ENCODE peak calls at places on chromosomes 7 and 10, in four cellular contexts. One of them, this sample, is unnamed.
A peak's percentile ranks its signal among the peaks of the same experiment; 100 is the strongest.

GRCh38 chr7:1666251-1666778 is 3.8 kb upstream of the ELFN1 start:
- DNase-seq in stomach: no peak
- DNase-seq in WERI-Rb-1: peak; percentile 16
- DNase-seq in OCI-LY7: no peak
- DNase-seq in this sample: peak; percentile 47

GRCh38 chr7:101952355-101953247 is 135.2 kb downstream of the CUX1 start:
- DNase-seq in stomach: no peak
- DNase-seq in WERI-Rb-1: no peak
- DNase-seq in OCI-LY7: no peak
- DNase-seq in this sample: no peak

GRCh38 chr10:21919117-21919516 is 84.4 kb downstream of the DNAJC1 start:
- DNase-seq in stomach: no peak
- DNase-seq in WERI-Rb-1: no peak
- DNase-seq in OCI-LY7: no peak
- DNase-seq in this sample: no peak

GRCh38 chr10:22710139-22710745 is 4.1 kb downstream of the PIP4K2A start:
- DNase-seq in stomach: no peak
- DNase-seq in WERI-Rb-1: no peak
- DNase-seq in OCI-LY7: no peak
- DNase-seq in this sample: no peak

GRCh38 chr7:780056-780455 is 52.2 kb upstream of the SUN1 start:
- DNase-seq in stomach: no peak
- DNase-seq in WERI-Rb-1: no peak
- DNase-seq in OCI-LY7: no peak
- DNase-seq in this sample: no peak

GRCh38 chr10:116461680-116462079 is 34.0 kb downstream of the PNLIPRP3 start:
- DNase-seq in stomach: no peak
- DNase-seq in WERI-Rb-1: no peak
- DNase-seq in OCI-LY7: no peak
- DNase-seq in this sample: no peak

GRCh38 chr7:27129729-27130539 is 623 bp downstream of the HOXA4 start:
- DNase-seq in stomach: no peak
- DNase-seq in WERI-Rb-1: peak; percentile 33
- DNase-seq in OCI-LY7: no peak
- DNase-seq in this sample: peak; percentile 44

GRCh38 chr10:71302874-71303568 is 16.0 kb upstream of the SLC29A3 start:
- DNase-seq in stomach: no peak
- DNase-seq in WERI-Rb-1: peak; percentile 45
- DNase-seq in OCI-LY7: peak; percentile 79
- DNase-seq in this sample: peak; percentile 77

GRCh38 chr10:35079763-35080162 is 10.4 kb downstream of the CUL2 start:
- DNase-seq in stomach: no peak
- DNase-seq in WERI-Rb-1: no peak
- DNase-seq in OCI-LY7: no peak
- DNase-seq in this sample: no peak

GRCh38 chr7:153381275-153382119 is 621.9 kb downstream of the ACTR3B start:
- DNase-seq in stomach: peak; percentile 36
- DNase-seq in WERI-Rb-1: peak; percentile 20
- DNase-seq in OCI-LY7: peak; percentile 36
- DNase-seq in this sample: peak; percentile 62

GRCh38 chr7:2820508-2820934 is 23.6 kb downstream of the GNA12 start:
- DNase-seq in stomach: peak; percentile 58
- DNase-seq in WERI-Rb-1: no peak
- DNase-seq in OCI-LY7: no peak
- DNase-seq in this sample: no peak

GRCh38 chr7:34015656-34016055 is 110.3 kb downstream of the BMPER start:
- DNase-seq in stomach: no peak
- DNase-seq in WERI-Rb-1: no peak
- DNase-seq in OCI-LY7: no peak
- DNase-seq in this sample: no peak

GRCh38 chr7:40306596-40306995 is 171.8 kb downstream of the SUGCT start:
- DNase-seq in stomach: no peak
- DNase-seq in WERI-Rb-1: no peak
- DNase-seq in OCI-LY7: no peak
- DNase-seq in this sample: no peak

GRCh38 chr10:16996530-16996964 is 133.1 kb downstream of the CUBN start:
- DNase-seq in stomach: no peak
- DNase-seq in WERI-Rb-1: no peak
- DNase-seq in OCI-LY7: no peak
- DNase-seq in this sample: no peak

GRCh38 chr7:30634634-30635201 is 40.0 kb downstream of the GARS1 start:
- DNase-seq in stomach: no peak
- DNase-seq in WERI-Rb-1: no peak
- DNase-seq in OCI-LY7: no peak
- DNase-seq in this sample: no peak

GRCh38 chr10:34432589-34432988 is 382.5 kb downstream of the PARD3 start:
- DNase-seq in stomach: no peak
- DNase-seq in WERI-Rb-1: no peak
- DNase-seq in OCI-LY7: no peak
- DNase-seq in this sample: no peak

GRCh38 chr7:39554583-39555140 is 11.5 kb upstream of the YAE1 start:
- DNase-seq in stomach: no peak
- DNase-seq in WERI-Rb-1: no peak
- DNase-seq in OCI-LY7: no peak
- DNase-seq in this sample: no peak

GRCh38 chr10:90319188-90319914 is 538.5 kb downstream of the HTR7 start:
- DNase-seq in stomach: no peak
- DNase-seq in WERI-Rb-1: no peak
- DNase-seq in OCI-LY7: no peak
- DNase-seq in this sample: peak; percentile 53

GRCh38 chr10:3783721-3784432 is 1.1 kb downstream of the KLF6 start:
- DNase-seq in stomach: peak; percentile 61
- DNase-seq in WERI-Rb-1: peak; percentile 13
- DNase-seq in OCI-LY7: peak; percentile 53
- DNase-seq in this sample: peak; percentile 83

GRCh38 chr10:88932539-88933256 is 19.9 kb downstream of the ACTA2 start:
- DNase-seq in stomach: peak; percentile 32
- DNase-seq in WERI-Rb-1: peak; percentile 46
- DNase-seq in OCI-LY7: peak; percentile 85
- DNase-seq in this sample: peak; percentile 84

GRCh38 chr7:6028563-6028962 is 2.6 kb upstream of the ANKRD61 start:
- DNase-seq in stomach: no peak
- DNase-seq in WERI-Rb-1: no peak
- DNase-seq in OCI-LY7: no peak
- DNase-seq in this sample: no peak

GRCh38 chr7:149716007-149716931 is 57.1 kb downstream of the ZNF467 start:
- DNase-seq in stomach: no peak
- DNase-seq in WERI-Rb-1: no peak
- DNase-seq in OCI-LY7: no peak
- DNase-seq in this sample: no peak

GRCh38 chr7:19747740-19748339 is 25.6 kb downstream of the TMEM196 start:
- DNase-seq in stomach: no peak
- DNase-seq in WERI-Rb-1: no peak
- DNase-seq in OCI-LY7: peak; percentile 34
- DNase-seq in this sample: peak; percentile 67

GRCh38 chr7:16849295-16850148 is 32.3 kb downstream of the AGR3 start:
- DNase-seq in stomach: no peak
- DNase-seq in WERI-Rb-1: no peak
- DNase-seq in OCI-LY7: no peak
- DNase-seq in this sample: no peak

GRCh38 chr7:18693826-18694225 is 198.3 kb downstream of the HDAC9 start:
- DNase-seq in stomach: no peak
- DNase-seq in WERI-Rb-1: no peak
- DNase-seq in OCI-LY7: no peak
- DNase-seq in this sample: no peak

GRCh38 chr7:18694911-18695310 is 199.4 kb downstream of the HDAC9 start:
- DNase-seq in stomach: no peak
- DNase-seq in WERI-Rb-1: no peak
- DNase-seq in OCI-LY7: no peak
- DNase-seq in this sample: no peak

GRCh38 chr7:18689535-18689934 is 194.0 kb downstream of the HDAC9 start:
- DNase-seq in stomach: no peak
- DNase-seq in WERI-Rb-1: no peak
- DNase-seq in OCI-LY7: no peak
- DNase-seq in this sample: no peak

GRCh38 chr7:18694484-18694883 is 198.9 kb downstream of the HDAC9 start:
- DNase-seq in stomach: no peak
- DNase-seq in WERI-Rb-1: no peak
- DNase-seq in OCI-LY7: no peak
- DNase-seq in this sample: no peak

DNA sequence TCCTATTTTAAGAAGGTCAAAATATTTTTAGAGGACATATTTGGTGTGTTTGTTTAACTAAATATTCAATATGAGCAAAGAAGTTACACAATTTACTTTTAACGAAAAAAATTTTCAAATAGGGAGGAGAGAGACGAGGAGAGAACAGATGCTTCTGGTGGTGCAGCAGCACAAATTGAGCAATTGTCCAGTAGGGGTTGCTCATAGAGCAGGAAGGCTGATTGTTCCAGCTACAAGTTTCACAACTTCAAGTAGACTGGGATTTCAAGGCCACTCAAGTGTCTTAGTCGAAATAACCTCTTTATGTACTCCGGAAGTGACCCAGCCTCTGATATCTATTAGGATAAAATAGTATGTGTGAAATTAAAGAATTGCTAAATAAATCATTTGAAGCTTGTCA is 197.9 kb downstream of the HDAC9 start:
- DNase-seq in stomach: no peak
- DNase-seq in WERI-Rb-1: peak; percentile 25
- DNase-seq in OCI-LY7: no peak
- DNase-seq in this sample: peak; percentile 43
- H3K4me3 ChIP-seq in stomach: no peak overlapping the region
- H3K4me3 ChIP-seq in WERI-Rb-1: no peak overlapping the region
- H3K4me3 ChIP-seq in OCI-LY7: no peak overlapping the region
- H3K4me3 ChIP-seq in this sample: no peak overlapping the region

DNA sequence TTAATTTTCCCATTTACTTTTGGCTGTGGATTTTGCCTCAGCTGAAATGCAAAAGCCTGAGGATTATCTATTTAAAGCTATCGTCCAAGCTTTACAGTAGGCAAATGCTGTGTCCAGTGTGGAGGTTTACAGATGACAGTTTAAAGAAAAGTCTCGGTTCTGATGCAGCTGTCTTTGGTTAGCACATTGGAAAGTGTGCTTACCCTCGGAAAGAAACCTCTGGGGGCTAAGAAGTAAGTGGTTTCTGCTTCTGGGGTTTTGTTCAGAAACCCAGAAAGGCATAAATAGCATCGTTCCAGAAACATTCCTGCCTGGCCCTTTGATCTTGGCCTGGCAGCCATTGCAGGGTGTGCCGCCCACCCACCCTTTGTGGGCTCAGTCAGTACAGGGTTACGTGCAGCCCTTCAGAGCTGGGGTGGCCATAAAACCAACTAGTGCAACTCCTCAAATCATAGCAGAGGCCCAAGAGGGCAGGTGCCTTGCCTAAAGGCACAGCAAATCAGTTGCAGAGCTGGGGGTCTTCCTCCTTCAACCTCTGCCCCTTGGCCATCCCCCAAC is 49.0 kb upstream of the CHST15 start:
- DNase-seq in stomach: no peak
- DNase-seq in WERI-Rb-1: no peak
- DNase-seq in OCI-LY7: no peak
- DNase-seq in this sample: no peak
- H3K4me3 ChIP-seq in stomach: no peak overlapping the region
- H3K4me3 ChIP-seq in WERI-Rb-1: no peak overlapping the region
- H3K4me3 ChIP-seq in OCI-LY7: peak overlapping the region; percentile 72
- H3K4me3 ChIP-seq in this sample: no peak overlapping the region

GRCh38 chr7:56053993-56054392 is 2.4 kb downstream of the CCT6A start:
- DNase-seq in stomach: no peak
- DNase-seq in WERI-Rb-1: no peak
- DNase-seq in OCI-LY7: no peak
- DNase-seq in this sample: no peak

GRCh38 chr7:56048245-56048644 is 3.0 kb downstream of the PSPH start:
- DNase-seq in stomach: no peak
- DNase-seq in WERI-Rb-1: no peak
- DNase-seq in OCI-LY7: no peak
- DNase-seq in this sample: no peak

GRCh38 chr7:56051339-56052191 is at the start of the genes CCT6A and PSPH:
- DNase-seq in stomach: peak; percentile 98
- DNase-seq in WERI-Rb-1: peak; percentile 98
- DNase-seq in OCI-LY7: peak; percentile 97
- DNase-seq in this sample: peak; percentile 98

GRCh38 chr7:56051053-56051338 is 248 bp downstream of the PSPH start:
- DNase-seq in stomach: no peak
- DNase-seq in WERI-Rb-1: no peak
- DNase-seq in OCI-LY7: no peak
- DNase-seq in this sample: no peak

DNA sequence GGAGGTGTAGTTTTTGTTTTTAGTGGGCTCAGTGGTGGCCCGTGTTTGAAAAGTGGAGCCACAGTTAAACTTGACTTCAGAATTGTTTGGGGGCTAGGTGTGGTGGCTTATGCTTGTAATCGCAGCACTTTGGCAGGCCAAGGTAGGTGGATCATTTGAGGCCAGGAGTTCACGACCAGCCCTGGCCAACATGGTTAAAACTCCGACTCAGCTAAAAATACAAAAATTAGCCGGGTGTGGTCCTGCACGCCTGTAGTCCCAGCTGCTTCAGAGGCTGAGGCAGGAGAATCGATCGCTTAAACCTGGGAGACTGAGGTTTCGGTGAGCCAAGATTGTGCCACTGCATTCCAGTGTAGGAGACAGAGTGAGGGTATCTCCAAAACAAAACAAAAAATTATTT is 1.8 kb downstream of the CCT6A start:
- DNase-seq in stomach: no peak
- DNase-seq in WERI-Rb-1: no peak
- DNase-seq in OCI-LY7: no peak
- DNase-seq in this sample: no peak
- H3K4me3 ChIP-seq in stomach: no peak overlapping the region
- H3K4me3 ChIP-seq in WERI-Rb-1: no peak overlapping the region
- H3K4me3 ChIP-seq in OCI-LY7: peak overlapping the region; percentile 100
- H3K4me3 ChIP-seq in this sample: peak overlapping the region; percentile 76

GRCh38 chr7:23742051-23742450 is 32.0 kb downstream of the STK31 start:
- DNase-seq in stomach: no peak
- DNase-seq in WERI-Rb-1: no peak
- DNase-seq in OCI-LY7: no peak
- DNase-seq in this sample: no peak
- H3K4me3 ChIP-seq in stomach: no peak overlapping the region
- H3K4me3 ChIP-seq in WERI-Rb-1: no peak overlapping the region
- H3K4me3 ChIP-seq in OCI-LY7: no peak overlapping the region
- H3K4me3 ChIP-seq in this sample: no peak overlapping the region

GRCh38 chr7:81331061-81332018 is 412.5 kb upstream of the SEMA3C start:
- DNase-seq in stomach: no peak
- DNase-seq in WERI-Rb-1: no peak
- DNase-seq in OCI-LY7: no peak
- DNase-seq in this sample: no peak
- H3K4me3 ChIP-seq in stomach: no peak overlapping the region
- H3K4me3 ChIP-seq in WERI-Rb-1: no peak overlapping the region
- H3K4me3 ChIP-seq in OCI-LY7: no peak overlapping the region
- H3K4me3 ChIP-seq in this sample: no peak overlapping the region